ENCODE peak calls at places on chromosomes 1 and 21, in four cellular contexts. One of them, this sample, is unnamed.

GRCh38 chr1:197838836-197839235 is 63.6 kb upstream of the DENND1B start:
- DNase-seq in mesenchymal stem cell: peak
- DNase-seq in neural progenitor cell: no peak
- DNase-seq in A549: peak
- DNase-seq in this sample: no peak

GRCh38 chr1:64540265-64540791 is 70.4 kb downstream of the CACHD1 start:
- DNase-seq in neural progenitor cell: no peak
- DNase-seq in A549: no peak
- DNase-seq in mesenchymal stem cell: no peak
- DNase-seq in this sample: peak

GRCh38 chr1:225835752-225836151 is 25.8 kb downstream of the EPHX1 start:
- DNase-seq in mesenchymal stem cell: no peak
- DNase-seq in A549: no peak
- DNase-seq in neural progenitor cell: no peak
- DNase-seq in this sample: no peak

GRCh38 chr1:233938476-233938875 is 34.0 kb downstream of the SLC35F3 start:
- DNase-seq in neural progenitor cell: no peak
- DNase-seq in mesenchymal stem cell: no peak
- DNase-seq in A549: no peak
- DNase-seq in this sample: no peak

GRCh38 chr1:64569376-64569775 is 99.4 kb downstream of the CACHD1 start:
- DNase-seq in A549: no peak
- DNase-seq in mesenchymal stem cell: no peak
- DNase-seq in neural progenitor cell: no peak
- DNase-seq in this sample: no peak

GRCh38 chr1:183024352-183025337 is 1.4 kb downstream of the LAMC1 start:
- DNase-seq in A549: no peak
- DNase-seq in mesenchymal stem cell: peak
- DNase-seq in neural progenitor cell: peak
- DNase-seq in this sample: no peak

GRCh38 chr1:76687324-76688018 is 179.8 kb upstream of the ST6GALNAC5 start:
- DNase-seq in mesenchymal stem cell: no peak
- DNase-seq in A549: no peak
- DNase-seq in neural progenitor cell: no peak
- DNase-seq in this sample: peak

GRCh38 chr1:187839873-187840272 is 1011.1 kb downstream of the PLA2G4A start:
- DNase-seq in mesenchymal stem cell: no peak
- DNase-seq in A549: no peak
- DNase-seq in neural progenitor cell: no peak
- DNase-seq in this sample: no peak

GRCh38 chr21:46620846-46621245 is 14.6 kb upstream of the PRMT2 start:
- DNase-seq in A549: no peak
- DNase-seq in neural progenitor cell: no peak
- DNase-seq in mesenchymal stem cell: no peak
- DNase-seq in this sample: no peak

GRCh38 chr1:174815474-174815908 is 184.3 kb upstream of the CACYBP start:
- DNase-seq in A549: no peak
- DNase-seq in mesenchymal stem cell: no peak
- DNase-seq in neural progenitor cell: no peak
- DNase-seq in this sample: no peak

GRCh38 chr1:59230622-59231021 is 66.3 kb upstream of the FGGY start:
- DNase-seq in neural progenitor cell: no peak
- DNase-seq in mesenchymal stem cell: no peak
- DNase-seq in A549: no peak
- DNase-seq in this sample: no peak

GRCh38 chr21:45449658-45450502 is 44.9 kb downstream of the COL18A1 start:
- DNase-seq in neural progenitor cell: no peak
- DNase-seq in A549: no peak
- DNase-seq in mesenchymal stem cell: no peak
- DNase-seq in this sample: no peak

GRCh38 chr1:150484431-150484830 is 2.8 kb upstream of the TARS2 start:
- DNase-seq in mesenchymal stem cell: no peak
- DNase-seq in neural progenitor cell: no peak
- DNase-seq in A549: no peak
- DNase-seq in this sample: no peak

GRCh38 chr1:159828916-159829634 is 2.4 kb downstream of the SLAMF8 start:
- DNase-seq in A549: peak
- DNase-seq in neural progenitor cell: peak
- DNase-seq in mesenchymal stem cell: peak
- DNase-seq in this sample: peak

GRCh38 chr21:38139380-38140168 is 117.2 kb upstream of the KCNJ15 start:
- DNase-seq in mesenchymal stem cell: peak
- DNase-seq in neural progenitor cell: no peak
- DNase-seq in A549: peak
- DNase-seq in this sample: peak

GRCh38 chr1:163085041-163085903 is 16.1 kb downstream of the RGS4 start:
- DNase-seq in A549: no peak
- DNase-seq in mesenchymal stem cell: peak
- DNase-seq in neural progenitor cell: no peak
- DNase-seq in this sample: no peak

GRCh38 chr1:117852846-117853555 is 76.4 kb downstream of the GDAP2 start:
- DNase-seq in A549: no peak
- DNase-seq in neural progenitor cell: no peak
- DNase-seq in mesenchymal stem cell: no peak
- DNase-seq in this sample: no peak

GRCh38 chr1:226632169-226632884 is 83.8 kb downstream of the STUM start:
- DNase-seq in A549: no peak
- DNase-seq in neural progenitor cell: no peak
- DNase-seq in mesenchymal stem cell: no peak
- DNase-seq in this sample: no peak

GRCh38 chr1:219945795-219946194 is 17.4 kb upstream of the SLC30A10 start:
- DNase-seq in mesenchymal stem cell: no peak
- DNase-seq in neural progenitor cell: no peak
- DNase-seq in A549: no peak
- DNase-seq in this sample: no peak

GRCh38 chr21:36663033-36663855 is 35.7 kb upstream of the SIM2 start:
- DNase-seq in mesenchymal stem cell: no peak
- DNase-seq in neural progenitor cell: no peak
- DNase-seq in A549: no peak
- DNase-seq in this sample: no peak

GRCh38 chr1:39573736-39574624 is 2.6 kb downstream of the PABPC4 start:
- DNase-seq in A549: no peak
- DNase-seq in neural progenitor cell: no peak
- DNase-seq in mesenchymal stem cell: peak
- DNase-seq in this sample: no peak

GRCh38 chr1:77428068-77428467 is 146.2 kb downstream of the AK5 start:
- DNase-seq in neural progenitor cell: no peak
- DNase-seq in mesenchymal stem cell: no peak
- DNase-seq in A549: no peak
- DNase-seq in this sample: no peak

GRCh38 chr1:21907737-21908136 is 29.4 kb downstream of the HSPG2 start:
- DNase-seq in neural progenitor cell: no peak
- DNase-seq in A549: no peak
- DNase-seq in mesenchymal stem cell: no peak
- DNase-seq in this sample: no peak

GRCh38 chr1:21904475-21904724 is 32.7 kb downstream of the HSPG2 start:
- DNase-seq in neural progenitor cell: no peak
- DNase-seq in A549: no peak
- DNase-seq in mesenchymal stem cell: no peak
- DNase-seq in this sample: no peak

GRCh38 chr1:21907079-21907418 is 30.1 kb downstream of the HSPG2 start:
- DNase-seq in neural progenitor cell: no peak
- DNase-seq in A549: no peak
- DNase-seq in mesenchymal stem cell: no peak
- DNase-seq in this sample: no peak

GRCh38 chr1:21904725-21905520 is 32.2 kb downstream of the HSPG2 start:
- DNase-seq in A549: peak
- DNase-seq in mesenchymal stem cell: peak
- DNase-seq in neural progenitor cell: no peak
- DNase-seq in this sample: peak

DNA sequence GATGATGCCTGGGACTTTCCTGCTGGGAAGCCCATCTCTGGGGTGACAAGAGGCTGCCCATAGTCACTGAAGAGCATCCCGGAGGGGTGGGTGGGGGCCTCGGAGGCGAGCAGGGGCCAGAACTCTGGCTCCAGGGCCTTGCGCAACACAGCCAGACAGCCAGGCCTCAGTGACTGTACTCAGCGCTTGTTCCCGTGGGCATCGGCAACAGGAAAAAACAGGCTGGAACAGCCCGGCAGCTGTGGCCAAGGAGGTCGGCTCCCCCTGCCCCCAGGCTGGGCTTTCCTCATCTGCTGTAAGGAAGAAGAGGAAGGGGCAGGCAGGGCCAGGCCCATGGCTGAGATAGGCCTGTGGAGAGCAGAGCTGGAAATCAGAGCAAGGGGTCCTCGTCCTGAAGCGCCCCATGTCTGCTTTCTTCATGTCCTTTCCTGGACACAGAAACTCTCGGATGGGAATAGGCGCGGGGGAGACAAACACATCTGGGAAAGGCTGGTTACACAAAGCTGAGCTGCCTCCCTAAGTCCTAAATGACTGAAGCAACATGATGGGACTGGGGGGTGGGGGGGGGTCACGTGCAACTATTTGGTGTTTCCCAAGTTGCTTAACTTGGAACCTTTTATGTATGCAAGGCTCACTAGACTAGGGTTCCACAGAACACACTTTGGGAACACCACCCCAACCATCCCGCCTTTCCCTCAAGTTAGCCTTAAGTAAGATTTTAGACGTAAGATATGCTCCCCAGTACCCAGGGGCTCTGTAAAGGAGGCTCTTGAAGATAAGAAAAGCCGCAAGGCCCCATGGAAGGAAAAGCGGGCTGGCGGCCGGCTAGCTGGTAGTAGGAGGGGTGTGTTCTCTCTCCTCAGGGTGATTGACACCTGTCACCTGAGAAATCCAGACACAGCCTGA is 30.7 kb downstream of the HSPG2 start:
- DNase-seq in neural progenitor cell: no peak
- DNase-seq in mesenchymal stem cell: peak
- DNase-seq in A549: no peak
- DNase-seq in this sample: peak
- H3K4me2 ChIP-seq in neural progenitor cell: no peak
- H3K4me2 ChIP-seq in mesenchymal stem cell: no peak
- H3K4me2 ChIP-seq in A549: no peak
- H3K4me2 ChIP-seq in this sample: no peak

GRCh38 chr1:6243993-6244392 is at the start of gene HES3:
- DNase-seq in A549: no peak
- DNase-seq in mesenchymal stem cell: no peak
- DNase-seq in neural progenitor cell: peak
- DNase-seq in this sample: no peak
- H3K4me2 ChIP-seq in A549: peak
- H3K4me2 ChIP-seq in mesenchymal stem cell: no peak
- H3K4me2 ChIP-seq in neural progenitor cell: peak
- H3K4me2 ChIP-seq in this sample: no peak

DNA sequence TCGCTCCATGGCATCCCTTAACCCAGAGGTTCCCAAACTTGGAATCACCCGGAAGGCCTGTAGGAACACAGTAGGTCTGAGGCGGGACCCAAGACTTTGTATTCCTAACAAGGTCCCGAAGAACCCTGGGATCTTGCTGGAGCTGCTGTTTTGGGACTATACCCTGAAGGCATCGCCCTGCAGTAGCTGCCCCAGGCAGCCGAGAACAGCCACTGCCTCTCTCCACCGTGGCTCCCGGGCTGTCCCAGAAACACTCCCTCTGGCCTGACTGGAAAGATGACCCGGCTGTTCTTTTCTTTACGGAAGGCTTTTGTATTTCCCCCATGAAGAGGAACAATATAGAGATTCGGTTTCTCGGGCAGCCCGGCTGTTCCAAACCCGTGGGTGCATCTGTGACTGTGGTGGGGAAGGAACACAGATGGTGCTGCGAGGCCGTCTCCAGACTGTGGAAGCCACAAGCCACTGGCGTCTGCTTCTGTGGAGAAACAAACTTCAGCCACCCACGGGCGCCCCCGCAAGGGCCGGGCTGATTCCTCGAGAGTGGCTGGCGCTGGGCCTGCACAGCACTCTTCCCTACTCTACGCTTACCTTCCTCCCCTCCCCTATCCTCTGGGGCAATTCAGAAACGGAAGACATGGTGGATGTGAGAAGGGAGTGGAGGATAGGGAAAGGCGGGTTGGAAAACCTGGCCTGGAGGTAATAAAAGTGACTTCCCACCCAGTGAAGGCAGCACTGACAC is 33.8 kb upstream of the VASH2 start:
- DNase-seq in mesenchymal stem cell: peak
- DNase-seq in A549: no peak
- DNase-seq in neural progenitor cell: peak
- DNase-seq in this sample: peak
- H3K4me2 ChIP-seq in mesenchymal stem cell: no peak
- H3K4me2 ChIP-seq in A549: peak
- H3K4me2 ChIP-seq in neural progenitor cell: peak
- H3K4me2 ChIP-seq in this sample: peak

GRCh38 chr1:4797429-4797828 is 143.0 kb downstream of the AJAP1 start:
- DNase-seq in mesenchymal stem cell: no peak
- DNase-seq in neural progenitor cell: no peak
- DNase-seq in A549: no peak
- DNase-seq in this sample: no peak

GRCh38 chr1:4794020-4794780 is 139.8 kb downstream of the AJAP1 start:
- DNase-seq in mesenchymal stem cell: no peak
- DNase-seq in neural progenitor cell: no peak
- DNase-seq in A549: no peak
- DNase-seq in this sample: no peak

GRCh38 chr1:4796999-4797375 is 142.6 kb downstream of the AJAP1 start:
- DNase-seq in neural progenitor cell: no peak
- DNase-seq in A549: no peak
- DNase-seq in mesenchymal stem cell: no peak
- DNase-seq in this sample: no peak

GRCh38 chr1:4792565-4792964 is 138.2 kb downstream of the AJAP1 start:
- DNase-seq in A549: no peak
- DNase-seq in neural progenitor cell: no peak
- DNase-seq in mesenchymal stem cell: no peak
- DNase-seq in this sample: no peak

DNA sequence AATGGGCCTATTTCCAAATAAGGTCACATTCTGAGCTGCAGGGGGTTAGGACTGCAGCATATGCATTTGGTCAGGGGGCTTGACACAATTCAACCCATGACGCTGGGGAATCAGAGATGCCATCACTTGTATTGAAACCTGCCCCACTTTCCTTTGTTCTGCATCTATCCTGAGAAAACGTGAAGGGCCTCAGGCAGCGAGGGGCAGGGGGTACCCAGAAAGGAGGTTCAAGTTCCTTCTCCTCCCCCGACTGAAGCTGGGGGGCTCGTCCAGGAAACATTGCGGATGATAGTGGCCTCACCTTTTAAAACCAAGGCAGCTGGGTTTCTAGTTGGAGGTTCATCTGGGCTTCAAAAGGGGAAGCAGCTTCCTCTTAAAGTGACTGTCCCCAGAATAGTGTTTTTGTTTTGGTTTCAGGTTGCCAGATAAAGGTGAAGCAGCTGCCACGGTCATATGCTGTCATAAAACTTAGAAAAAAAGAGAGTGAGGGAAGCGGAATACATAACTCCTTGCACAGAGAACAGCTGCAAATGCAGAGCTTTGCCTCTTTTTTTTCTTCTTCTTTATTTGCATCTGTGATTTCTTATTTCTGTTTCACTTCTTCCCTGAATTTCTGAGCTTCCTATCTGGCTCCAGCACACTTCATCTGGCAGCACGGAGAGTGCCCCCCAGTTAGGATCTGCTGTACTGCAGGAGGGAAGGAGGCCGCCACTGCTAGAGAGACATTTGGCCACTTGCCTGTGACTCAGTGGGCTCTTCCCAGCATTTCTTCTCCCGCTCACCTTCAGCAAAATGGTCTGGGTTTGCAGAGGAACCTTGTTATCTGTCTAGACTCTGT is 142.0 kb downstream of the AJAP1 start:
- DNase-seq in A549: no peak
- DNase-seq in mesenchymal stem cell: no peak
- DNase-seq in neural progenitor cell: no peak
- DNase-seq in this sample: no peak
- H3K4me2 ChIP-seq in A549: no peak
- H3K4me2 ChIP-seq in mesenchymal stem cell: no peak
- H3K4me2 ChIP-seq in neural progenitor cell: no peak
- H3K4me2 ChIP-seq in this sample: no peak

This sample was measured in hepatocyte.